ENCODE peak calls at places on chromosomes 5 and 9, in six cellular contexts. One of them, this sample, is unnamed.

GRCh38 chr9:120642129-120642528 is 62.2 kb upstream of the CDK5RAP2 start:
- DNase-seq in psoas muscle: no peak
- DNase-seq in A549: no peak
- DNase-seq in IMR-90: peak
- DNase-seq in colonic mucosa: no peak
- DNase-seq in tibial artery: no peak
- DNase-seq in this sample: no peak

GRCh38 chr5:57532513-57533497 is 50.2 kb upstream of the ACTBL2 start:
- DNase-seq in IMR-90: peak
- DNase-seq in A549: no peak
- DNase-seq in colonic mucosa: no peak
- DNase-seq in psoas muscle: no peak
- DNase-seq in tibial artery: no peak
- DNase-seq in this sample: peak

GRCh38 chr9:93509084-93509483 is 55.7 kb upstream of the FAM120AOS start:
- DNase-seq in colonic mucosa: no peak
- DNase-seq in IMR-90: no peak
- DNase-seq in tibial artery: no peak
- DNase-seq in A549: no peak
- DNase-seq in psoas muscle: no peak
- DNase-seq in this sample: no peak

GRCh38 chr5:1244976-1245375 is 19.8 kb downstream of the SLC6A18 start:
- DNase-seq in tibial artery: no peak
- DNase-seq in psoas muscle: no peak
- DNase-seq in IMR-90: no peak
- DNase-seq in colonic mucosa: no peak
- DNase-seq in A549: no peak
- DNase-seq in this sample: no peak

GRCh38 chr5:83118471-83118870 is 41.1 kb downstream of the XRCC4 start:
- DNase-seq in colonic mucosa: no peak
- DNase-seq in tibial artery: no peak
- DNase-seq in IMR-90: no peak
- DNase-seq in A549: peak
- DNase-seq in psoas muscle: no peak
- DNase-seq in this sample: no peak

GRCh38 chr5:81768960-81769452 is 18.1 kb upstream of the SSBP2 start:
- DNase-seq in tibial artery: no peak
- DNase-seq in psoas muscle: no peak
- DNase-seq in colonic mucosa: no peak
- DNase-seq in IMR-90: peak
- DNase-seq in A549: peak
- DNase-seq in this sample: peak

GRCh38 chr9:121694001-121694400 is 42.6 kb downstream of the DAB2IP start:
- DNase-seq in psoas muscle: no peak
- DNase-seq in IMR-90: no peak
- DNase-seq in tibial artery: no peak
- DNase-seq in A549: no peak
- DNase-seq in colonic mucosa: no peak
- DNase-seq in this sample: no peak

GRCh38 chr9:112125961-112126388 is 49.1 kb downstream of the SUSD1 start:
- DNase-seq in tibial artery: no peak
- DNase-seq in colonic mucosa: no peak
- DNase-seq in A549: peak
- DNase-seq in IMR-90: peak
- DNase-seq in psoas muscle: no peak
- DNase-seq in this sample: no peak

GRCh38 chr5:113017891-113018635 is 41.5 kb downstream of the DCP2 start:
- DNase-seq in A549: no peak
- DNase-seq in tibial artery: no peak
- DNase-seq in colonic mucosa: no peak
- DNase-seq in IMR-90: no peak
- DNase-seq in psoas muscle: no peak
- DNase-seq in this sample: no peak

GRCh38 chr5:60339691-60340191 is 360.2 kb downstream of the DEPDC1B start:
- DNase-seq in IMR-90: no peak
- DNase-seq in A549: no peak
- DNase-seq in colonic mucosa: no peak
- DNase-seq in psoas muscle: peak
- DNase-seq in tibial artery: peak
- DNase-seq in this sample: peak

GRCh38 chr5:134132372-134133212 is 18.1 kb downstream of the TCF7 start:
- DNase-seq in tibial artery: peak
- DNase-seq in colonic mucosa: no peak
- DNase-seq in A549: no peak
- DNase-seq in psoas muscle: peak
- DNase-seq in IMR-90: no peak
- DNase-seq in this sample: no peak

GRCh38 chr9:87395804-87396458 is 101.7 kb upstream of the DAPK1 start:
- DNase-seq in IMR-90: no peak
- DNase-seq in A549: peak
- DNase-seq in tibial artery: no peak
- DNase-seq in colonic mucosa: no peak
- DNase-seq in psoas muscle: no peak
- DNase-seq in this sample: peak

GRCh38 chr5:171571663-171572062 is 152.2 kb downstream of the FGF18 start:
- DNase-seq in colonic mucosa: no peak
- DNase-seq in tibial artery: no peak
- DNase-seq in psoas muscle: no peak
- DNase-seq in IMR-90: peak
- DNase-seq in A549: peak
- DNase-seq in this sample: peak

GRCh38 chr9:76761448-76761847 is 2.8 kb upstream of the PCA3 start:
- DNase-seq in IMR-90: peak
- DNase-seq in A549: no peak
- DNase-seq in psoas muscle: no peak
- DNase-seq in tibial artery: no peak
- DNase-seq in colonic mucosa: no peak
- DNase-seq in this sample: peak

GRCh38 chr5:74042559-74043357 is 416.8 kb downstream of the ARHGEF28 start:
- DNase-seq in psoas muscle: no peak
- DNase-seq in A549: peak
- DNase-seq in tibial artery: no peak
- DNase-seq in colonic mucosa: no peak
- DNase-seq in IMR-90: peak
- DNase-seq in this sample: peak

GRCh38 chr9:129109952-129110739 is 447 bp downstream of the CRAT start:
- DNase-seq in A549: peak
- DNase-seq in colonic mucosa: peak
- DNase-seq in psoas muscle: peak
- DNase-seq in tibial artery: peak
- DNase-seq in IMR-90: peak
- DNase-seq in this sample: peak

GRCh38 chr5:91443028-91443427 is 59.9 kb upstream of the ARRDC3 start:
- DNase-seq in tibial artery: no peak
- DNase-seq in psoas muscle: no peak
- DNase-seq in IMR-90: peak
- DNase-seq in colonic mucosa: no peak
- DNase-seq in A549: no peak
- DNase-seq in this sample: peak

GRCh38 chr5:135205616-135206349 is 171.8 kb upstream of the PITX1 start:
- DNase-seq in psoas muscle: no peak
- DNase-seq in A549: no peak
- DNase-seq in colonic mucosa: peak
- DNase-seq in IMR-90: peak
- DNase-seq in tibial artery: no peak
- DNase-seq in this sample: no peak

GRCh38 chr5:41925555-41925946 is 470 bp downstream of the FBXO4 start:
- DNase-seq in IMR-90: peak
- DNase-seq in A549: peak
- DNase-seq in psoas muscle: peak
- DNase-seq in colonic mucosa: peak
- DNase-seq in tibial artery: no peak
- DNase-seq in this sample: peak

GRCh38 chr9:995776-996175 is 19.3 kb downstream of the DMRT3 start:
- DNase-seq in colonic mucosa: no peak
- DNase-seq in IMR-90: peak
- DNase-seq in tibial artery: no peak
- DNase-seq in psoas muscle: no peak
- DNase-seq in A549: peak
- DNase-seq in this sample: no peak

GRCh38 chr5:28576022-28576421 is 1537.6 kb upstream of the CDH9 start:
- DNase-seq in psoas muscle: no peak
- DNase-seq in colonic mucosa: no peak
- DNase-seq in tibial artery: no peak
- DNase-seq in A549: peak
- DNase-seq in IMR-90: no peak
- DNase-seq in this sample: peak

GRCh38 chr5:114362977-114363721 is 1.3 kb downstream of the KCNN2 start:
- DNase-seq in colonic mucosa: no peak
- DNase-seq in IMR-90: peak
- DNase-seq in psoas muscle: peak
- DNase-seq in tibial artery: no peak
- DNase-seq in A549: peak
- DNase-seq in this sample: peak

GRCh38 chr9:105223544-105224140 is 20.8 kb upstream of the SLC44A1 start:
- DNase-seq in IMR-90: no peak
- DNase-seq in tibial artery: no peak
- DNase-seq in A549: no peak
- DNase-seq in psoas muscle: no peak
- DNase-seq in colonic mucosa: no peak
- DNase-seq in this sample: no peak

GRCh38 chr9:121840838-121841760 is 189.7 kb downstream of the DAB2IP start:
- DNase-seq in A549: no peak
- DNase-seq in colonic mucosa: no peak
- DNase-seq in IMR-90: no peak
- DNase-seq in psoas muscle: no peak
- DNase-seq in tibial artery: no peak
- DNase-seq in this sample: no peak

GRCh38 chr9:90846770-90847419 is 45.3 kb downstream of the SYK start:
- DNase-seq in colonic mucosa: no peak
- DNase-seq in psoas muscle: no peak
- DNase-seq in IMR-90: no peak
- DNase-seq in tibial artery: no peak
- DNase-seq in A549: no peak
- DNase-seq in this sample: no peak

DNA sequence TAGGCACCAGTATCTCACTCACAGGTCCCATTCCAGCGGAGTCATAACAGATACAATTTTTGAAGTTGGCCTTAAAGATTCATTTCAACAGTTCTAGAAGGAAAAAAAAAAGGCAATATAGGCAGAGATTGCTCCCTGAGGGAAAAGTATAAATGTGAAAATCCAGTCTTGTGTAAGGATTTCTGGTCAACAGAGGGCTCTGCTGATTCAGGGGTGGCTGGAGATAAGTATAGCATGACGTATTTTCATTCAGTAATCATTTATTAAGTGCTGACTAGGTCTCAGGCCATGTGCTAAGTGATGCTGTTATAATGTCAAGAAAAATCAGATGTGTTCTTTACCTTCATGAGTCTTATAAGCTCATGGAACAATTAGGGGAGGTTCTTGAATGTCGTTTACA is 377.3 kb upstream of the MEF2C start:
- DNase-seq in psoas muscle: no peak
- DNase-seq in tibial artery: no peak
- DNase-seq in colonic mucosa: no peak
- DNase-seq in A549: no peak
- DNase-seq in IMR-90: peak
- DNase-seq in this sample: peak
- H3K4me3 ChIP-seq in psoas muscle: no peak
- H3K4me3 ChIP-seq in tibial artery: no peak
- H3K4me3 ChIP-seq in colonic mucosa: no peak
- H3K4me3 ChIP-seq in A549: no peak
- H3K4me3 ChIP-seq in IMR-90: no peak
- H3K4me3 ChIP-seq in this sample: no peak

GRCh38 chr9:35566417-35566816 is 38.6 kb upstream of the TESK1 start:
- DNase-seq in A549: peak
- DNase-seq in IMR-90: no peak
- DNase-seq in psoas muscle: peak
- DNase-seq in tibial artery: no peak
- DNase-seq in colonic mucosa: no peak
- DNase-seq in this sample: peak
- TF ChIP-seq CTCF in A549: peak
- TF ChIP-seq CTCF in IMR-90: no peak
- TF ChIP-seq CTCF in psoas muscle: peak
- TF ChIP-seq CTCF in tibial artery: no peak
- TF ChIP-seq CTCF in colonic mucosa: no peak
- TF ChIP-seq CTCF in this sample: peak

GRCh38 chr5:78689893-78690592 is 41.5 kb upstream of the LHFPL2 start:
- DNase-seq in A549: no peak
- DNase-seq in psoas muscle: no peak
- DNase-seq in tibial artery: no peak
- DNase-seq in IMR-90: no peak
- DNase-seq in colonic mucosa: no peak
- DNase-seq in this sample: no peak
- H3K4me3 ChIP-seq in A549: no peak
- H3K4me3 ChIP-seq in psoas muscle: no peak
- H3K4me3 ChIP-seq in tibial artery: no peak
- H3K4me3 ChIP-seq in IMR-90: no peak
- H3K4me3 ChIP-seq in colonic mucosa: no peak
- H3K4me3 ChIP-seq in this sample: no peak

DNA sequence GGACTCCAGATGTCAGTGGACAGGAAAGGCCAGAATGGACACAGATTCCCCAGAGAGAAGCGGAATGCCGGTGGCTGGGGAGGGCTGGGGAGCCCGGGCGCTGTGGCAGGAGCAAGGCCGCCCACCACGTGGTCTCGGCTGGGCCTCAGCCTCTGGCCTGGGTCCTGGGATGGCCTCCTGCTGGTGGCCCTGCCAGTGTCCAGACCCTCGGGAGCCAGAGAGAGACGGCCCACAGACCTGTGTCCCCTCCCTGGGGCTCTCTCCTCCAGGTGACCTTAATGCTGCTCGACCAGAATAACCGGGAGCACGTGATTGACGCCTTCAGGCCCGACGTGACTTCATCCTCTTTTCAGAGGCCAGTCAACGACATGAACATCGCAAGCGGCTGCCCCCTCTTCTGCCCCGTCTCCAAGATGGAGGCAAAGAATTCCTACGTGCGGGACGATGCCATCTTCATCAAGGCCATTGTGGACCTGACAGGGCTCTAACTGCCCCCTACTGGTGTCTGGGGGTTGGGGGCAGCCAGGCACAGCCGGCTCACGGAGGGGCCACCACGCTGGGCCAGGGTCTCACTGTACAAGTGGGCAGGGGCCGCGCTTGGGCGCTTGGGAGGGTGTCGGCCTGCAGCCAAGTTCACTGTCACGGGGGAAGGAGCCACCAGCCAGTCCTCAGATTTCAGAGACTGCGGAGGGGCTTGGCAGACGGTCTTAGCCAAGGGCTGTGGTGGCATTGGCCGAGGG is 19.0 kb downstream of the FBXW5 start:
- DNase-seq in psoas muscle: no peak
- DNase-seq in IMR-90: no peak
- DNase-seq in tibial artery: peak
- DNase-seq in colonic mucosa: no peak
- DNase-seq in A549: no peak
- DNase-seq in this sample: no peak
- TF ChIP-seq CTCF in psoas muscle: no peak
- TF ChIP-seq CTCF in IMR-90: no peak
- TF ChIP-seq CTCF in tibial artery: no peak
- TF ChIP-seq CTCF in colonic mucosa: no peak
- TF ChIP-seq CTCF in A549: no peak
- TF ChIP-seq CTCF in this sample: no peak

DNA sequence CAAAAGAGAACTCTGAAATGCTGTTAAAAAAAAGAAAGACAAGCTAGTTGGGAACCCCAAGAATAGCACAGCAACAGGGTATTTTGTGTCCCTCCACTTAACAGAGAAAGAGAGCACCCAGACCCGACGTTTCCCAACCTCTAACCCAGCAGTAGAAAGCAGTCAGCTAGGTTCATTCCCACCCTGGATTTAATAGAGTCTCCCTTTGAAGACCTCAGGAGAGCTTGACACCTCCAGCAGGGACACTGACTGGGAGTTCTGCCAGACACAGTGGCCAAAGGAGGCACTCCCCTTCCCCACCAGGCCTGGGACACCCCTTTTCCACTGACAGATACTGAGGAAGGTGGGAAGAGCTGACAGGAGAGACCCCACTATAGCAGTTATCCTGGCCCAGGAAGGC is 337.5 kb upstream of the MSX2 start:
- DNase-seq in IMR-90: no peak
- DNase-seq in A549: no peak
- DNase-seq in tibial artery: no peak
- DNase-seq in psoas muscle: no peak
- DNase-seq in colonic mucosa: no peak
- DNase-seq in this sample: no peak
- H3K4me3 ChIP-seq in IMR-90: no peak
- H3K4me3 ChIP-seq in A549: no peak
- H3K4me3 ChIP-seq in tibial artery: no peak
- H3K4me3 ChIP-seq in psoas muscle: no peak
- H3K4me3 ChIP-seq in colonic mucosa: no peak
- H3K4me3 ChIP-seq in this sample: no peak

This sample was measured in fibroblast of the aortic adventitia.